ENCODE peak calls at places on chromosomes 12 and 14, in six cellular contexts. K, G, O, L, B and W are unnamed samples. For H3K27me3, the result is how much of the 10 kb centered on the place peaks cover.

GRCh38 chr12:89227774-89228173 is 124.5 kb downstream of the DUSP6 start:
- DNase-seq in K (no peak), B (no peak), L (no peak), O (no peak), G (no peak), W (no peak)

GRCh38 chr12:125954362-125954761 is 889.1 kb downstream of the AACS start:
- DNase-seq in B (no peak), G (no peak), L (no peak), O (no peak), K (no peak), W (no peak)

GRCh38 chr14:63493246-63493645 is 49.9 kb downstream of the PPP2R5E start:
- DNase-seq in G (no peak), K (no peak), L (no peak), B (peak), O (no peak), W (no peak)

GRCh38 chr14:37597538-37598084 is 2.2 kb downstream of the TTC6 start:
- DNase-seq in K (no peak), L (no peak), B (no peak), O (no peak), G (peak), W (no peak)

GRCh38 chr12:90253674-90254181 is 545.1 kb upstream of the ATP2B1 start:
- DNase-seq in B (peak), G (peak), L (peak), O (peak), K (no peak), W (peak)

GRCh38 chr14:24162083-24162482 is 1.0 kb downstream of the IRF9 start:
- DNase-seq in B (peak), L (no peak), K (no peak), G (no peak), O (no peak), W (no peak)

GRCh38 chr12:91851741-91852477 is 293.7 kb downstream of the BTG1 start:
- DNase-seq in O (no peak), K (no peak), B (no peak), G (no peak), L (no peak), W (no peak)

GRCh38 chr14:77583657-77584056 is 32.8 kb downstream of the SPTLC2 start:
- DNase-seq in G (no peak), B (no peak), O (no peak), K (no peak), L (no peak), W (no peak)

GRCh38 chr14:77516111-77516510 is 17.5 kb upstream of the ISM2 start:
- DNase-seq in K (no peak), L (no peak), G (no peak), O (no peak), B (peak), W (no peak)

GRCh38 chr12:66403746-66404145 is 101.5 kb downstream of the HELB start:
- DNase-seq in G (no peak), K (no peak), B (no peak), L (no peak), O (no peak), W (no peak)

GRCh38 chr12:94147377-94147990 is 893 bp upstream of the PLXNC1 start:
- DNase-seq in O (no peak), K (no peak), L (no peak), G (no peak), B (no peak), W (no peak)

GRCh38 chr12:68580911-68581310 is 29.8 kb upstream of the RAP1B start:
- DNase-seq in B (peak), G (no peak), L (no peak), K (no peak), O (no peak), W (no peak)

GRCh38 chr12:60230103-60230502 is 634.3 kb downstream of the SLC16A7 start:
- DNase-seq in K (no peak), L (no peak), B (peak), G (no peak), O (no peak), W (no peak)

GRCh38 chr12:91274886-91275285 is 92.3 kb upstream of the DCN start:
- DNase-seq in G (no peak), O (no peak), L (no peak), B (peak), K (no peak), W (no peak)

GRCh38 chr14:100708349-100709217 is 18.1 kb upstream of the DLK1 start:
- DNase-seq in O (no peak), L (no peak), B (peak), G (peak), K (peak), W (no peak)

GRCh38 chr14:50647753-50648152 is 20.4 kb downstream of the SAV1 start:
- DNase-seq in O (no peak), K (no peak), G (no peak), B (peak), L (no peak), W (no peak)

GRCh38 chr12:51846911-51847829 is 1.3 kb downstream of the FIGNL2 start:
- DNase-seq in G (no peak), L (no peak), B (no peak), O (no peak), K (no peak), W (no peak)

GRCh38 chr12:119354187-119354586 is 19.7 kb downstream of the CCDC60 start:
- DNase-seq in B (no peak), O (no peak), K (no peak), L (no peak), G (no peak), W (no peak)

GRCh38 chr12:71216725-71217579 is 59.2 kb upstream of the TSPAN8 start:
- DNase-seq in L (no peak), O (no peak), G (peak), B (peak), K (peak), W (no peak)

GRCh38 chr14:71586131-71586893 is 345.9 kb upstream of the RGS6 start:
- DNase-seq in B (peak), L (no peak), K (no peak), G (no peak), O (no peak), W (no peak)

DNA sequence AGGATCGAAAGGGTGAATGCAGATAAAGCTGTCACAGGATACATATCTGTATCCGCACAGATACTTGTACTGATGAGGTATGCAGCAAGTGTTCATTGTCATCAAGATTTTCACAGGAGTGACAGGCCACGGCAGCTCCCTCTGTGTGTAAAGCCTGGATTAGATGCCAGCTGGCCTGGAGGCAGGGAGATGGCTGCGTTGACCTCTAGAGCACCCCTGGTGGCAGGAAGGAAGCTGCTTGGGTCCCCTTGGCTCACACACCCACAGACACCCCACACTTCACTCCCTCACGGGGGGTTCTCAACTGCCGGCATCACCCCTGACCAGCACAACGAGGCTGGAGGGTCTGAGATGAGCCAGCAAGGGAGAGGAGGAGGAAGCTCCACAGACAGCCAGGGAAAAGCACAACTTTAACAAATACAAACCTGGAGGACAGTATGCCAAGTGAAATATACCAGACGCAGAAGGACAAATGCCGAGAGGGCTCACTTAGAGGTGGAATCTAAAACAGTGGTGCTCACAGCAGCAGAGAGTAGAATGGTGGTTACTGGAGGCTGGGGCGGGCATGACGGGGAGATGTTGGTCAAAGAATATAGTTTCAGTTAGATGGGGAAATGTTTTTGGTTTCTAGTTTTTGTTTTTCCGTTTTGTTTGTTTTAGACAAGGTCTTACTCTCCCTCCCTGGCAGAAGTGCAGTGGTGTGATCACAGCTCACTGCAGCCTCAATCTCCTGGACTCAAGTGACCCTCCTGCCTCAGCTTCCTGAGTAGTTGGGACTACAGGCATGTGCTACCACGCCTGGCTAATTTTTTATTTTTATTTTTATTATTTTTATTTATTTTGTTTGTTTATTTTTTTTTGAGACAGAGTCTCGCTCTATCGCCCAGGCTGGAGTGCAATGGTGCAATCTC is 45.7 kb downstream of the TEAD4 start:
- DNase-seq in K (no peak), G (no peak), L (no peak), B (no peak), O (peak), W (no peak)
- TF ChIP-seq CTCF in K (peak), G (no peak), L (no peak), B (no peak), O (no peak), W (no peak)

GRCh38 chr12:6819069-6820030 is 2.3 kb upstream of the GPR162 start:
- DNase-seq in O (no peak), G (no peak), K (no peak), B (no peak), L (no peak), W (no peak)

GRCh38 chr12:6821271-6821673 is 349 bp upstream of the GPR162 start:
- DNase-seq in O (peak), K (no peak), G (peak), B (peak), L (peak), W (no peak)

GRCh38 chr12:6818246-6819006 is 3.2 kb upstream of the GPR162 start:
- DNase-seq in G (no peak), B (no peak), L (no peak), K (no peak), O (no peak), W (no peak)

GRCh38 chr12:6821674-6822433 is at the start of gene GPR162:
- DNase-seq in O (no peak), L (no peak), K (no peak), G (peak), B (peak), W (no peak)

DNA sequence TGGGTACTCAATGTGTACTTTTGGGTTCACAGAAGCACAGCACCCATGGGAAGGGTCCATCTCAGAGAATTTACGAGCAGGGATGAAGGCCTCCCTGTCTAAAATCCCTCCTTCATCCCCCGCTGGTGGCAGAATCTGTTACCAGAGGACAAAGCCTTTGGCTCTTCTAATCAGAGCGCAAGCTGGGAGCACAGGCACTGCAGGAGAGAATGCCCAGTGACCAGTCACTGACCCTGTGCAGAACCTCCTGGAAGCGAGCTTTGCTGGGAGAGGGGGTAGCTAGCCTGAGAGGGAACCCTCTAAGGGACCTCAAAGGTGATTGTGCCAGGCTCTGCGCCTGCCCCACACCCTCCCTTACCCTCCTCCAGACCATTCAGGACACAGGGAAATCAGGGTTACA is 1.4 kb upstream of the GPR162 start:
- DNase-seq in L (no peak), G (no peak), O (no peak), K (no peak), B (no peak), W (no peak)
- H3K27me3 ChIP-seq in L (under half), G (under half), O (under half), K (under half), B (under half), W (under half)

DNA sequence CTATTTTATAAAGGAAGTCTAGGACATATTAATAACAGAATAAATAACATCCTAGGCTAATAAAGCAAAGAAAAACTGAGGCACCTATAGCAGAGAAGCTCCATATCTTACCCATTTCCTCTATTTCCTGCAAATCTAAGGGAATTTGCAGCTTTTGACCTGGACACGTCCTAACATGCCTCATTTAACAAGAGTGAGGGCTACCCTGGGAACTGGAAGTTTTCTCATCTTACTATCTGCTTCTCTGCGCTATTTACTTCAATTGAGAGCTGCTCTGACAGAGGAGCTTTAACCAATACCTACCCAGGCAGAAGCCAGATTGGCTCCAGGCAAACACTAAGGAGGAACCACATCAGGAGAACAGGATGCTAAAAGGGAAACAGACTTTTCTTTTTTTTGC is 5.7 kb downstream of the YBX3 start:
- DNase-seq in B (peak), O (no peak), L (no peak), K (no peak), G (no peak), W (no peak)
- H3K4me3 ChIP-seq in B (peak), O (peak), L (peak), K (no peak), G (no peak), W (peak)

GRCh38 chr14:39492267-39492666 is 60.0 kb upstream of the FBXO33 start:
- DNase-seq in O (no peak), G (no peak), K (no peak), B (peak), L (no peak), W (no peak)

GRCh38 chr14:39488600-39488999 is 56.4 kb upstream of the FBXO33 start:
- DNase-seq in L (no peak), K (no peak), B (peak), G (no peak), O (no peak), W (no peak)

DNA sequence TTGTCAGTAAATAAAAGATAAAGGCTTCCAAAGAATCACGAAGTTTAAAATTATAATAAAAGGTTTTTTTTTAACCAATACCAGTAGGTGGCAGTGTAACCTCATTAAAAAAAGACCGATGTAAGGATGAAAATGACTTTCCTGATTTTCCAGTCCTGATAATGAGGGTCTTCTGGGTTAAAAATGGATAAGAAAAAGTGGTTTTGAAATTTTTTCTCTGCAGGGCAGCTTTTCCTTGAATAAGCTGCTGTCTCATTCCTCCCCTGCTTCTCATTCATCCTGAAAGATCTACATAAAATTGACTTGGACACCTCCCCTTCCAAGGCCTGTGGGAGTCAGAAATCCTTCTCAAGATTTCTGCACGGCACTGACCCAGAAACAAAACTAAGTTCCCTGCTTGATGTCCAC is 58.9 kb upstream of the FBXO33 start:
- DNase-seq in O (no peak), B (peak), K (peak), G (no peak), L (no peak), W (no peak)
- TF ChIP-seq CTCF in O (peak), B (peak), K (peak), G (no peak), L (peak), W (peak)